ENCODE peak calls at places on chromosomes 3 and 15, in ten cellular contexts. V is body of pancreas, Y is IMR-90, A is tibial nerve, G is HepG2, K is endothelial cell of umbilical vein, E is uterus, D is Peyer's patch, L is spleen, O is heart left ventricle. N is an unnamed sample.

GRCh38 chr15:60648928-60649679 is 170.2 kb upstream of the ICE2 start:
- DNase-seq in Y (no peak), V (no peak), D (no peak), L (no peak), O (no peak), E (no peak), K (no peak), G (no peak), A (no peak), N (no peak)

GRCh38 chr15:48674876-48675275 is 29.4 kb upstream of the FBN1 start:
- DNase-seq in A (no peak), L (no peak), G (no peak), Y (peak), E (no peak), V (no peak), K (no peak), O (no peak), D (no peak), N (no peak)

GRCh38 chr3:141399979-141400971 is 32.0 kb downstream of the ZBTB38 start:
- DNase-seq in A (no peak), V (peak), K (no peak), L (no peak), G (peak), Y (no peak), E (no peak), D (no peak), O (no peak), N (no peak)

GRCh38 chr3:11006986-11007385 is 14.4 kb downstream of the SLC6A1 start:
- DNase-seq in Y (no peak), K (no peak), D (no peak), V (no peak), L (no peak), G (no peak), A (no peak), E (no peak), O (no peak), N (no peak)

GRCh38 chr3:188051801-188052228 is 102.1 kb upstream of the LPP start:
- DNase-seq in G (no peak), V (no peak), O (peak), D (no peak), E (peak), Y (no peak), K (no peak), L (no peak), A (peak), N (no peak)

GRCh38 chr15:59492389-59493377 is 54.7 kb downstream of the FAM81A start:
- DNase-seq in Y (peak), V (peak), G (peak), O (peak), L (peak), A (peak), E (peak), K (peak), D (peak), N (peak)

GRCh38 chr15:80401471-80401870 is 2.7 kb upstream of the ARNT2 start:
- DNase-seq in D (no peak), E (no peak), A (no peak), V (no peak), G (no peak), L (no peak), O (no peak), Y (no peak), K (no peak), N (no peak)

GRCh38 chr3:147712357-147712756 is 303.2 kb downstream of the ZIC1 start:
- DNase-seq in G (peak), Y (no peak), L (no peak), V (no peak), D (no peak), O (peak), K (no peak), E (no peak), A (no peak), N (no peak)

GRCh38 chr15:78437107-78437761 is 782 bp upstream of the IREB2 start:
- DNase-seq in Y (peak), D (no peak), L (no peak), E (no peak), G (no peak), V (no peak), O (no peak), K (no peak), A (no peak), N (no peak)

GRCh38 chr3:106172780-106173179 is 304.0 kb upstream of the CBLB start:
- DNase-seq in A (no peak), G (no peak), E (no peak), V (no peak), K (no peak), Y (no peak), O (no peak), L (no peak), D (no peak), N (no peak)

GRCh38 chr3:183650554-183650953 is 15.1 kb downstream of the KLHL24 start:
- DNase-seq in L (no peak), Y (peak), G (no peak), V (no peak), D (no peak), E (no peak), O (no peak), K (no peak), A (no peak), N (no peak)

GRCh38 chr3:13009946-13010315 is 63.3 kb downstream of the IQSEC1 start:
- DNase-seq in K (no peak), Y (no peak), A (no peak), D (no peak), V (no peak), O (no peak), L (peak), E (no peak), G (no peak), N (no peak)

GRCh38 chr3:186021673-186022362 is 84.0 kb upstream of the TRA2B start:
- DNase-seq in A (no peak), O (no peak), D (no peak), K (no peak), E (no peak), L (no peak), G (no peak), V (no peak), Y (peak), N (peak)

GRCh38 chr15:63879211-63879610 is 45.5 kb upstream of the HERC1 start:
- DNase-seq in L (no peak), A (no peak), V (no peak), K (no peak), D (no peak), Y (no peak), G (no peak), O (no peak), E (no peak), N (no peak)

GRCh38 chr3:160052385-160053047 is 63.9 kb downstream of the IL12A start:
- DNase-seq in D (no peak), K (no peak), G (no peak), L (no peak), A (no peak), E (no peak), O (no peak), Y (peak), V (peak), N (no peak)

GRCh38 chr3:160049570-160049969 is 60.9 kb downstream of the IL12A start:
- DNase-seq in L (no peak), O (no peak), K (no peak), Y (no peak), E (no peak), G (no peak), A (no peak), V (no peak), D (no peak), N (no peak)

GRCh38 chr3:160055659-160056058 is 67.0 kb downstream of the IL12A start:
- DNase-seq in V (no peak), Y (no peak), L (no peak), K (no peak), D (no peak), A (no peak), G (no peak), E (no peak), O (no peak), N (no peak)

GRCh38 chr3:160050019-160050418 is 61.4 kb downstream of the IL12A start:
- DNase-seq in E (no peak), Y (no peak), A (no peak), L (no peak), V (peak), D (no peak), K (no peak), G (no peak), O (no peak), N (no peak)

DNA sequence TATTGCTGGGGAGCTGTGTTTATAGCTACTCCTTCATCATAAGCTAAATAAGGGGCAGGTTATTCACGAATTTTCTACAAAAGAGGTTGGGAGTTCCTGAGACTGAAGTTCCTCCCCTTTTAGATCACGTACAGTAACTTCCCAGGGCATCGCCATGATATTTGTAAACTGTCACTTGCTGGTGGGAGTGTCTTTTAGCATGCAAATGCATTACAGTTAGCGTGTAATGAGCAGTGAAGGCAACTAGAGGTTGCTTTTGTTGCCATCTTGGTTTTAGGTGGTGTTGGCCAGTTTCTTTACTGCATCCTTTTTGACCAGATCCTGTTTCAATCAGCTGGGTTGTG is 64.4 kb downstream of the IL12A start:
- DNase-seq in V (no peak), E (no peak), Y (no peak), L (no peak), A (no peak), O (no peak), D (no peak), K (no peak), G (no peak), N (no peak)
- H3K4me3 ChIP-seq in V (no peak), E (no peak), Y (no peak), L (no peak), A (no peak), O (no peak), D (no peak), K (no peak), G (peak), N (no peak)

DNA sequence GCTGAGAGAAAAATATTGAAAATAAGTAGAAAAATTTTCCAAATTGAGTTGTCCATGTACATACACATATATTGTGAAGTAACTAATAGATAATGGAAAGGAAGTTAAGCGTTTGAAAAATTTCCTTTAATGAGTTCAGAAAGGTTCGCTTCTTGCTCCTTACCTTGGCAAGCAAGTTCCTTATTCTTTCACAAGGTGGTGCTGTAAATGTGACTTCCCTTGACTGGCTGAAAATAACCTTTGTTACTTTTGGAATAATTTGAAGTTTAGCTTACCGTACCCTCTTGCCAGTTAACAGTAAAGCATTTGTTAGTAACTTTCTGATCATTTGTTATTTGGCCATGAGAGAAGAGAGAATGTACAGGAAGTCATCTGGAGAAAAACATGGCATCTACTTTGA is 41.6 kb downstream of the PYDC2 start:
- DNase-seq in O (no peak), V (no peak), E (no peak), A (no peak), L (no peak), K (peak), G (peak), D (no peak), Y (no peak), N (no peak)
- TF ChIP-seq CTCF in O (no peak), V (no peak), E (no peak), A (no peak), L (no peak), K (no peak), G (peak), D (no peak), Y (no peak), N (no peak)

GRCh38 chr15:75042730-75043508 is 19.5 kb downstream of the PPCDC start:
- DNase-seq in K (peak), E (peak), L (peak), A (peak), D (peak), O (peak), G (peak), Y (peak), V (peak), N (peak)
- TF ChIP-seq POLR2A in K (no peak), E (no peak), L (peak), A (no peak), D (peak), O (no peak), G (no peak), Y (no peak), V (peak), N (no peak)

GRCh38 chr3:64266983-64267382 is 41.7 kb upstream of the PRICKLE2 start:
- DNase-seq in L (no peak), K (no peak), O (no peak), V (no peak), E (no peak), D (no peak), Y (no peak), G (no peak), A (no peak), N (no peak)
- H3K4me3 ChIP-seq in L (peak), K (no peak), O (peak), V (no peak), E (peak), D (no peak), Y (peak), G (no peak), A (peak), N (no peak)

GRCh38 chr15:51112078-51112477 is 17.4 kb upstream of the TNFAIP8L3 start:
- DNase-seq in O (no peak), L (no peak), D (no peak), G (no peak), E (no peak), A (no peak), Y (no peak), K (no peak), V (no peak), N (no peak)

GRCh38 chr15:51107612-51108011 is 12.9 kb upstream of the TNFAIP8L3 start:
- DNase-seq in V (no peak), L (no peak), A (no peak), D (no peak), K (no peak), G (no peak), E (no peak), O (no peak), Y (no peak), N (no peak)

GRCh38 chr15:51108933-51109550 is 14.3 kb upstream of the TNFAIP8L3 start:
- DNase-seq in L (no peak), D (no peak), Y (peak), E (peak), V (no peak), O (peak), G (no peak), A (no peak), K (no peak), N (no peak)

GRCh38 chr15:51110171-51110570 is 15.5 kb upstream of the TNFAIP8L3 start:
- DNase-seq in D (no peak), K (no peak), Y (no peak), A (no peak), E (no peak), V (no peak), G (no peak), O (no peak), L (no peak), N (no peak)

GRCh38 chr15:51111061-51111460 is 16.4 kb upstream of the TNFAIP8L3 start:
- DNase-seq in V (no peak), A (no peak), Y (peak), D (no peak), K (no peak), E (no peak), L (no peak), G (no peak), O (no peak), N (no peak)
- TF ChIP-seq CTCF in V (no peak), A (no peak), Y (no peak), D (no peak), K (no peak), E (no peak), L (no peak), G (no peak), O (no peak), N (no peak)

N was measured in lower leg skin.